ENCODE peak calls at places on chromosomes 3 and 15, in six cellular contexts. H is colonic mucosa, A is occipital lobe, J is posterior cingulate gyrus, T is GM13976, P is SHP77 treated with DMSO at 0.1 percent for 48 hours. X is an unnamed sample.

GRCh38 chr3:137970914-137971831 is 38.8 kb upstream of the CLDN18 start:
- DNase-seq in H (peak), A (peak), J (peak), T (peak), P (peak), X (peak)

GRCh38 chr3:69116897-69117296 is 5.5 kb downstream of the LMOD3 start:
- DNase-seq in H (no peak), A (peak), J (peak), T (no peak), P (no peak), X (peak)

GRCh38 chr3:97804471-97804870 is 17.3 kb upstream of the CRYBG3 start:
- DNase-seq in H (no peak), A (no peak), J (no peak), T (no peak), P (no peak), X (no peak)

GRCh38 chr15:40333922-40334492 is 6.7 kb downstream of the CCDC9B start:
- DNase-seq in H (peak), A (peak), J (peak), T (peak), P (no peak), X (peak)

GRCh38 chr15:92682772-92683510 is 27.4 kb upstream of the FAM174B start:
- DNase-seq in H (no peak), A (no peak), J (no peak), T (no peak), P (no peak), X (no peak)

GRCh38 chr3:17047904-17048303 is 163.1 kb downstream of the PLCL2 start:
- DNase-seq in H (no peak), A (no peak), J (no peak), T (no peak), P (no peak), X (no peak)

GRCh38 chr3:150251654-150252053 is 156.4 kb upstream of the TSC22D2 start:
- DNase-seq in H (no peak), A (no peak), J (no peak), T (no peak), P (no peak), X (no peak)

GRCh38 chr3:42755681-42756578 is 17.1 kb downstream of the CCDC13 start:
- DNase-seq in H (no peak), A (no peak), J (no peak), T (no peak), P (no peak), X (peak)

GRCh38 chr3:163863146-163863545 is 1215.2 kb downstream of the SI start:
- DNase-seq in H (no peak), A (no peak), J (no peak), T (no peak), P (no peak), X (no peak)

GRCh38 chr15:96125681-96126080 is 204.8 kb upstream of the NR2F2 start:
- DNase-seq in H (no peak), A (no peak), J (no peak), T (no peak), P (no peak), X (no peak)

GRCh38 chr3:136350132-136350531 is 100.0 kb downstream of the PCCB start:
- DNase-seq in H (no peak), A (no peak), J (no peak), T (no peak), P (no peak), X (no peak)

GRCh38 chr3:172347895-172348680 is 100.2 kb downstream of the GHSR start:
- DNase-seq in H (no peak), A (no peak), J (no peak), T (no peak), P (no peak), X (no peak)

GRCh38 chr3:13120246-13120927 is 47.2 kb upstream of the IQSEC1 start:
- DNase-seq in H (no peak), A (no peak), J (no peak), T (no peak), P (no peak), X (no peak)

GRCh38 chr3:154334973-154335420 is 10.7 kb upstream of the DHX36 start:
- DNase-seq in H (no peak), A (no peak), J (no peak), T (peak), P (peak), X (no peak)